ENCODE peak calls at places on chromosomes 12 and 14, in ten cellular contexts. X is thyroid gland, H is MCF 10A, J is kidney, Y is lower leg skin, W is psoas muscle, B is lung, N is coronary artery, S is gastrocnemius medialis, K is A549. R is an unnamed sample.

GRCh38 chr12:79737875-79738718 is 47.3 kb upstream of the PAWR start:
- DNase-seq in H (peak), B (no peak), Y (no peak), J (no peak), N (no peak), S (no peak), K (peak), X (peak), W (no peak), R (no peak)

GRCh38 chr12:109115758-109116610 is at the start of gene ACACB:
- DNase-seq in J (peak), K (no peak), B (no peak), W (peak), N (no peak), H (no peak), S (peak), Y (no peak), X (peak), R (peak)

GRCh38 chr12:93790472-93791152 is 113.4 kb downstream of the CRADD start:
- DNase-seq in K (peak), J (no peak), H (peak), Y (no peak), S (no peak), B (no peak), W (no peak), X (no peak), N (no peak), R (no peak)

GRCh38 chr12:14777271-14777670 is 26.0 kb downstream of the WBP11 start:
- DNase-seq in Y (no peak), H (no peak), X (no peak), N (no peak), K (no peak), W (no peak), S (no peak), J (no peak), B (no peak), R (no peak)

GRCh38 chr12:121830588-121831265 is 26.9 kb downstream of the SETD1B start:
- DNase-seq in B (no peak), W (no peak), S (no peak), N (no peak), J (no peak), K (no peak), Y (no peak), X (no peak), H (no peak), R (no peak)

GRCh38 chr12:38488866-38489265 is 172.3 kb downstream of the ALG10B start:
- DNase-seq in Y (no peak), J (no peak), B (no peak), X (no peak), N (no peak), H (no peak), K (no peak), W (no peak), S (no peak), R (no peak)

GRCh38 chr14:36666416-36667206 is 5.0 kb downstream of the PAX9 start:
- DNase-seq in K (no peak), X (no peak), Y (no peak), N (no peak), H (no peak), J (peak), S (no peak), W (no peak), B (no peak), R (no peak)

GRCh38 chr12:24049771-24050170 is 100.3 kb upstream of the SOX5 start:
- DNase-seq in Y (no peak), X (no peak), W (no peak), J (no peak), N (no peak), S (no peak), B (no peak), H (no peak), K (no peak), R (no peak)

GRCh38 chr12:56591111-56591510 is 39.0 kb downstream of the BAZ2A start:
- DNase-seq in K (no peak), S (no peak), J (no peak), Y (no peak), X (no peak), W (no peak), B (no peak), N (no peak), H (no peak), R (no peak)

GRCh38 chr12:726281-727140 is 25.9 kb upstream of the WNK1 start:
- DNase-seq in Y (no peak), K (peak), J (no peak), B (no peak), N (no peak), W (no peak), H (peak), X (no peak), S (peak), R (no peak)

GRCh38 chr12:10511756-10512355 is 6.2 kb downstream of the EIF2S3B start:
- DNase-seq in W (no peak), H (no peak), J (no peak), Y (no peak), B (no peak), K (no peak), S (no peak), X (no peak), N (no peak), R (no peak)

GRCh38 chr12:22657538-22657937 is 32.6 kb downstream of the ETNK1 start:
- DNase-seq in S (no peak), W (no peak), J (no peak), X (no peak), N (no peak), Y (no peak), K (no peak), H (no peak), B (no peak), R (no peak)

GRCh38 chr12:117829108-117829507 is 139.7 kb downstream of the KSR2 start:
- DNase-seq in W (no peak), J (no peak), K (no peak), N (no peak), Y (peak), S (no peak), H (no peak), X (no peak), B (no peak), R (no peak)

GRCh38 chr12:130920711-130921381 is 32.9 kb upstream of the ADGRD1 start:
- DNase-seq in Y (peak), X (peak), W (peak), H (peak), B (peak), S (peak), K (peak), J (no peak), N (peak), R (peak)

GRCh38 chr14:91363776-91364523 is 53.7 kb downstream of the CCDC88C start:
- DNase-seq in S (no peak), K (no peak), H (no peak), J (peak), W (no peak), B (no peak), N (no peak), X (no peak), Y (no peak), R (no peak)

DNA sequence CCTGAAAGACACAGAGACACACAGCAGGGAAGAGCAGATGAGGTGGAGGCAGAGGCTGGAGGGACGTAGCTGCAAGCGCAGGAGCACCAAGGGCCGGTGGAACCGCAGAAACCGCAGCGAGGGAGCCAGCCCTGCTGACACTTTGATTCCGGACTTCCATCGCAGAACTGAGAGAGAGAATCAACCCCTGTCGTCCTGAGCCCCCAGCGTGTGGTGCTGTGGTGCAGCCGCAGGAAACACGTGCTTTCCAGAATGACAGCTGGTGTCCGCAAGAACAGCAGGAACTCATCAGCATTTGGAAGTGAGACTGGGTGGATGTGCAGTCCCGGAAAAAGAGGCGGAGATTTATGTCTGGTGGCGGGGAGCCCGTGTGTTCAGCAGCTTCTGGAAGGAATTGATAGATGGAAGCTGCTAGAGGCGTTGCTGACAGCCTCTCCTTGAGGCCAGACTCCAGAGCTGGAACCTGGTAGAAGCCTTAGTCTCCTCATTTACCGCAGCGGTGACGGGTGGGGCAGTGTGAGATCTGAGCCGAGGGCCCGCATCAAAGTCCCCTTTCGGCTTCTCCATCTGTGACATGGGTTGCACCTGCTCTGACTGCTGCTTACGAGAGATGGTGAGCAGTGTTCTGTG is 21.9 kb upstream of the KLC1 start:
- DNase-seq in X (peak), K (peak), Y (peak), S (peak), H (peak), B (peak), J (peak), N (peak), W (peak), R (peak)
- TF ChIP-seq CTCF in X (no peak), K (no peak), Y (no peak), S (peak), H (no peak), B (peak), J (peak), N (no peak), W (peak), R (peak)

GRCh38 chr14:41404121-41404520 is 202.6 kb upstream of the LRFN5 start:
- DNase-seq in J (no peak), H (no peak), K (no peak), S (no peak), W (no peak), N (no peak), X (no peak), B (no peak), Y (no peak), R (no peak)
- TF ChIP-seq CTCF in J (no peak), H (no peak), K (no peak), S (no peak), W (no peak), N (no peak), X (no peak), B (no peak), Y (no peak), R (no peak)

DNA sequence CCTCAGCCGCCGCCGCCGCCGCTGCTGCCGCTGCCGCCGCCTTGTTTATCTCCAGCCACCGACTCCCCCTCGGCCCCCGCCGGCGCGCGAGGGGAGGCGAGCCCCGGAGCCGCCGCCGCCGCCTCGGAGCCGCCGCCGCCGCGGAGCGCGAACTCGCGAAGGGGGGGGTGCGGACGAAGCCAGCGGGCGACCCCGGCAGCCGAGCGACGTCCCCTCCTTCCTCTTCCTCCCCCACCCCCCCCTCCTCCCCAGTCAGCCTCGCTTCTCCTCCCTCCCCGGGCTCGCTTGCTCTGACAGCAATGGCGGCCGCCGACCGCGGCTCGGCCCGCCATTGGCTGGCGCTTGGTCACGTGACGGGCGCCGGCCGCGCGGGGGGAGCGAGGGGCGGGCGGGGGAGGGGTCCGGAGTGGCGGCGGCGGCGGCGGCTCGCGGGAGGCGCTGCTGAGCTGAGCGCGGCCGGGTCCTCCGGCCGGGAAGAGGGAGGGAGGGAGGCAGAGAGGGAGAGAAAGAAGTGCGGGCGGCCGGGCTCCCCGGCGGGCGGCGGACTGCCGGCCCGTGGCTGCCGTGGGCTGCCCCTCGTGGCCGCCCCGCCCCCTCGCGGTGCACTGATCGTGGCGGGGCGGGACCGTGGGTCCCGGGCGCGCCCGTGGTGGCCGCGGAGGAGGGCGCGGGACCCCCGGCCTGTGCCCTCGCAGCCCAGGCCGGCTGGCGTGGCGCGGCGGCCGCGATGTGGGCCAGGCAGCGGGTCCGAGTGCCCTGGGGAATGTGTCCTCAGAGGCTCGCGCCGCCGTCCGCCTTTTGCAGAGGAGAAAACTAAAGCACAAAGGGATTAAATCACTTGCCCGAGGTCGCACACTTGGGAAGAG is at the start of gene MED13L:
- DNase-seq in Y (peak), K (peak), J (peak), H (peak), W (peak), S (peak), N (peak), B (peak), X (peak), R (peak)
- TF ChIP-seq CTCF in Y (no peak), K (peak), J (peak), H (peak), W (peak), S (peak), N (no peak), B (peak), X (no peak), R (peak)

GRCh38 chr12:12039897-12040296 is 30.8 kb upstream of the BCL2L14 start:
- DNase-seq in Y (no peak), S (no peak), N (no peak), K (no peak), B (no peak), X (no peak), H (no peak), W (no peak), J (no peak), R (no peak)
- TF ChIP-seq CTCF in Y (no peak), S (no peak), N (no peak), K (no peak), B (no peak), X (no peak), H (no peak), W (no peak), J (no peak), R (no peak)

R was measured in tibial artery.